ENCODE peak calls at places on chromosomes 13 and 19, in six cellular contexts. L is GM12891, A is GM12878, J is K562, Y is HepG2, M is H1. R is an unnamed sample.

GRCh38 chr19:18202759-18203407 is 959 bp downstream of the RAB3A start:
- DNase-seq in Y (no peak), J (peak; percentile 46), M (no peak), L (no peak), A (no peak), R (no peak)

GRCh38 chr13:42814868-42815267 is 33.5 kb downstream of the FAM216B start:
- DNase-seq in J (no peak), L (no peak), A (no peak), M (no peak), Y (no peak), R (no peak)

GRCh38 chr19:31727536-31727935 is 378.3 kb upstream of the TSHZ3 start:
- DNase-seq in A (no peak), J (no peak), L (no peak), Y (no peak), M (no peak), R (no peak)

GRCh38 chr19:50716178-50717025 is 3.2 kb downstream of the SHANK1 start:
- DNase-seq in L (no peak), A (no peak), Y (no peak), M (no peak), J (no peak), R (no peak)

GRCh38 chr19:34639491-34640085 is 37.4 kb downstream of the SCGB2B2 start:
- DNase-seq in Y (peak; percentile 82), A (peak; percentile 13), M (no peak), J (peak; percentile 39), L (no peak), R (no peak)

GRCh38 chr19:35732540-35733179 is 9.6 kb downstream of the IGFLR1 start:
- DNase-seq in J (no peak), L (no peak), M (no peak), Y (no peak), A (no peak), R (no peak)

GRCh38 chr13:92355213-92355612 is 871.4 kb upstream of the GPC6 start:
- DNase-seq in L (no peak), J (peak; percentile 64), A (no peak), Y (peak; percentile 10), M (no peak), R (no peak)

GRCh38 chr19:10612515-10613119 is 12.7 kb upstream of the SLC44A2 start:
- DNase-seq in A (no peak), J (no peak), L (no peak), M (no peak), Y (no peak), R (no peak)

GRCh38 chr13:52949744-52950143 is 78.9 kb upstream of the OLFM4 start:
- DNase-seq in A (no peak), M (no peak), L (no peak), J (no peak), Y (no peak), R (no peak)

DNA sequence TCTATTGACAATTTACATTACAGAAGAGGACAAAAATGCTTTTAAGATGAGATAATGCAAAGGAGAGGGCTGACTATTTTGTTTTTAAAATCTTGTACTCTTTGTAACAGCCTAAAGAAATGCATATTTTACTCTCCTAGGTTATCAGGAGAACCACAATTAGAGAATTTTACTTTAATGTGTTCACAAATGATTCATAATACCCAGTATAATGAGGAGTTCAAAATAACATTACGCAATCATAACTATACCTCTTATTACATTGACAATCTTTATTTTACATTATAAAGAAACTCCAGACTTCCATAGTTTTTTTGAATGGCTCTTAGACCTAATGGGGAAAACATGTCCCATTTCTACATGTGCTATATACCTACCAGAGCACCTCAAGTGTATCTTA is 1089.7 kb downstream of the PCDH17 start:
- DNase-seq in Y (no peak), A (no peak), M (no peak), L (no peak), J (no peak), R (no peak)
- TF ChIP-seq TAF1 in Y (no peak), A (no peak), M (no peak), L (no peak), J (no peak), R (no peak)

DNA sequence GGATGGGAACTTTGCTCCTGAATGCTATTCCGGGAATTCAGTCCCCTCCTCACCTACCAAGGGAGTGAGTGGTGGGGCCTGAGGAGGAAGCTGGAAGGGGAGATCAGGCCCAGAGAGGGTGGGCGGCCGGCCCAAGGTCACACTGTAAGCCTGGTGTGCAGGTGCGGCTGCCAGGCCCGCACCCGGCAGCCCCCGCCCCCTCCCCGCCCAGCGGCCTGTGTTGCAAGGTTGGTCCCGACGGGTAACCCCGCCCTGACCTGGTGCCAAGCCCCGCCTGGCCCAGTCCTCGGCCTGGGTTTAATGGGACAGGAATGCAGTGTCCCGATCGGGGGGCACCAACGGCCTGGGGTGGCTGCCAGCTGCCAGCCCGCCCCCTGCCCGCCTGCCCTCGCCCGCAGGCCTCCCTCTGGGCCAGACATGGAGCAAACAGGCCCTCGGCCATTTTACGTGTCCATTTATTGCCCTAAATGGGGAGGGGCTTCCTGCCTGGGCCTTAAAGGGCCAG is 5.5 kb downstream of the ZBTB7A start:
- DNase-seq in L (no peak), M (no peak), J (no peak), Y (peak; percentile 65), A (no peak), R (no peak)
- TF ChIP-seq POLR2AphosphoS5 in L (no peak), M (no peak), J (no peak), Y (peak; percentile 27), A (peak; percentile 60), R (no peak)

DNA sequence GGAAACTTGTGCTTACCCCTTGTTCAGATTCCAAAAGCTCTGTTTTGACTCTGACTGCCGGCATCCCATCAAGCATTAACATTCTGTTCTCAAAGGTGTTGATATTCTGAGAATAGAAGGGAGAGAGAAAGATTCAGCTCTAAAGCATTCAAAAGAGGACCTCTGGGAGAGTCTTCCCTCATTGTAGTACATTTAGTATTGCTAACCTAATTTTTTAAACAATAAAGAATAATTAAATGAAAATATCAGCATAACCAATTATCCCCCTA is 190.3 kb downstream of the KLF12 start:
- DNase-seq in M (no peak), A (no peak), J (no peak), L (no peak), Y (no peak), R (no peak)
- TF ChIP-seq POLR2A in M (no peak), A (no peak), J (no peak), L (no peak), Y (no peak), R (no peak)

DNA sequence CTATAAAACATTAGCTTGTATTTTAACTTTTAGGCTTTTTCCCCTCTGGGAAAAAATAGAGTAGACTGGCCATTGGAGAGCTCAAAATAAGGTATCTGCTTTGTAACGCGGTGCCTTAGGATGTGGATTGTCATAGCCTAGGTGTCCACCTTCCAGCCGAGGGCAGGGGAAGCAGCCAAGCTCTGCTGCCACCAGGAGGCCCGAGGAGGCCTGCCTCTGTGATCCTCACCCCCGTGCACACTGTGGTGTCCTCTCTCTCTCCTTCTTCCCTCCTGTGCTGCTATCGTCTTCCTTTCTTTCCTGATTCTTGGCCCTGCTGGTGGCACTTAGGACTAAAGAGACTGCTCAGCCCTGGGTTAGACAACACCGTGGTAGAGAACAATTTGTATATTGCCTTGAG is 11.3 kb downstream of the HNRNPM start:
- DNase-seq in M (no peak), A (no peak), L (no peak), J (no peak), Y (no peak), R (no peak)
- TF ChIP-seq TAF1 in M (no peak), A (no peak), L (no peak), J (no peak), Y (no peak), R (no peak)

DNA sequence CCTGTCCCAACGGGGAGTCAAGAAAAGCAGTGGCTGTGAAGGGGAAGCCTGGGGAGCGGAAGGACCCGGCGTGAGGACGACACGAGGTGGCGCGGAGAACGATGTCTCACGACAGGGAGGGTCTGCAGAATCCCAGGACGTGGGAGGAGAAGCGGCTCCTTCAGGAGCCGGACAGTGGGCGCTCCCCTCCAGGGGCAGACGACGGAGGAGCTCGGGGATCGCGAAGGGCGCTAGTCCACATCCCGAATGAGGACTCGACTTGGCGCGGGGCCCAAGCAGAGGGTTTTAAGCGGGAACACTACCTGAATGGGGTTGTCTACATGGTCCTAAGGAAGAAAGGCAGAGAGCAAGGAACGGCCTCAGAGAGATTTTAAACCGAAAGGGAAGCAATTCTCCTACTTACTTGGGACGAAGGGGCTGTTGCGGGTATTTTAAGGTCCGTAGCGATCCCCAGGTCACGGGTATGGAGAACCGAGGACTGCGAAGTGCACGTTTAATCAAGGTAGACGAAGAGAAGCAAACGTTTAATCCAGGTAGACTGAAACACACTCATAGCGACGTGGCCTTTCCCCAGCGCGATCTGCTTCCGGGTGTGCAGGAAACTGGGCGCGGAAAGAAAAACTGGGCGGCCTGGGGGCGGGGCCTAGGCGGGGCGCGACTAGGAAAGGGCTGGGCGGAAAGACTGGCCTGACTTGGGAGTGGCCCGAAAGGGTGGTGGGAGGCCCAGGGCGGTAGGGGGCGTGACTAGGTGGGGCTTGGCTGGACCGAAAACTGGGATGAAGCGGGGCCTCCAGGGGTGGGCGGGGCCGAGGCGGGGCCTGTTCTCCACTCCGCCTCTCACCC is at the start of gene ZNF841:
- DNase-seq in A (peak; percentile 60), Y (peak; percentile 87), L (peak; percentile 71), J (peak; percentile 96), M (peak; percentile 82), R (peak; percentile 19)
- TF ChIP-seq POLR2AphosphoS5 in A (peak; percentile 88), Y (peak; percentile 87), L (peak; percentile 79), J (peak; percentile 76), M (peak; percentile 82), R (no peak)

DNA sequence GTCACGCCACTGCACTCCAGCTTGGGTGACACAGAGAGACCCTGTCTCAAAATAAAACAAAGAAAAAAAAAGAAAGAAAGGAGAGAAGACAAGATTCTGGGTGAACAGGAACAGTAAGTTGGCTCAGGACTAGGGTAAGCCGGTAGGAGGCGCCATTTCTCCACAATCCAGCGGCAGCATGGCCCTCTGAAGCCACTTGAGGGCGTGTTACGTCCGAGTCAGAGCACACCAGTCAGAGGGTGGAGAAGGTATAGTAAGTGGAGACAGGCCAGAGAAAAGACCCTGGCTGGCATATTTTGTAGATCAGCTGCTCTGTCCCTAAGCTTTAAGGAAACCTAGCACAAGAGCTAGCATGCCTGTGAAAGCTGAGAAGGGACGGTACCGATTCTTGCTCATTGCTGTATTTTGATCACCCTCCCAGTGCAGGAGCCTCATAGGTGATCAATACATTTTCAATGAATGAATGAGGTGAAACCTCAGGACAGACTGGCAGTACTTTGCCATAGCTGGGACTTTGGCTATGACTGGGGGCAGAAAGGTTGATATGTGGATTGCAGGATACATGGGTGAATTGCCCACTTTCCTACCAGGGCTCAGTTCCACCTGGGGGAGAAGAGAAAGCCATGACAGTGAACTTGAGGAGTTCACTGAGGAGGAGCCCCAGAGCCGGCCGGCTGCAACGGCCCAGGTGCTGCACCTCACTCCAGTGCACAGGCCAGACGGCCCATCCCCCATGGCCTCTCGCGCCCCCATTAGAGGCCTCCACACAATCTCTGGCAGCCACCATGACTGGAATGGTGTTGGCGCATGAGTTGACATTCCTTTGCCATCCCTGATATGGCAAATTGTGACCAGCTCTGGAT is 23.5 kb downstream of the POU2F2 start:
- DNase-seq in J (peak; percentile 86), A (peak; percentile 72), Y (peak; percentile 74), M (peak; percentile 82), L (peak; percentile 75), R (peak; percentile 71)
- TF ChIP-seq POLR2A in J (no peak), A (no peak), Y (no peak), M (no peak), L (no peak), R (no peak)

DNA sequence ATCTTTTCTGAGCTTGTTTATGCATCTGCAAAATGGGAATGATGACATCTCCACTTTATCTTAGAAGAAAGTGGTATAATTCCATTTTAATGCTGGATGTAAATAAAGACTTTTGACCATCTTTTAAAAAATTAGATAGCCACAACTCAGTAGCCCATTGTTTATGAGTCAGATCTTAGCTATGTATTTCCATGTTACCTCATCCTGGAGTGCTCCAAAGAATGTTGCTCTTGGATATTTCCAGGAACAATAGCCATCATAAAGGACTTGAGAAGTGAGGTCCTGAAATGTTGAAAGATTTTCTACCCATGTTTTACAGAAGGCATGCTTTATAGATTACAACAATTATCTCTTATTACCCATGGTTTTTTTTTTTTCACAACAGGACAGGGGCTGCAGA is 229.3 kb upstream of the EDNRB start:
- DNase-seq in Y (no peak), M (no peak), J (no peak), L (no peak), A (no peak), R (no peak)
- TF ChIP-seq TAF1 in Y (no peak), M (no peak), J (no peak), L (no peak), A (no peak), R (no peak)